ENCODE peak calls at places on chromosomes 3 and 15, in ten cellular contexts. J, I, U, A, G, Q, C, O, E and V are unnamed samples.

GRCh38 chr3:196990654-196991053 is 22.0 kb upstream of the PIGZ start:
- DNase-seq in J (no peak), I (no peak), U (no peak), A (no peak), G (no peak), Q (peak; percentile 17), C (no peak), O (no peak), E (peak; percentile 20), V (no peak)

GRCh38 chr15:38514601-38515000 is 50.0 kb downstream of the RASGRP1 start:
- DNase-seq in J (no peak), I (no peak), U (no peak), A (no peak), G (no peak), Q (peak; percentile 81), C (no peak), O (no peak), E (peak; percentile 34), V (no peak)

GRCh38 chr15:34753236-34753894 is 1.4 kb downstream of the GJD2 start:
- DNase-seq in J (peak; percentile 23), I (no peak), U (peak; percentile 36), A (peak; percentile 52), G (peak; percentile 68), Q (peak; percentile 92), C (no peak), O (peak; percentile 65), E (peak; percentile 76), V (no peak)

GRCh38 chr15:47846128-47846868 is 129.0 kb downstream of the SEMA6D start:
- DNase-seq in J (no peak), I (no peak), U (no peak), A (no peak), G (no peak), Q (no peak), C (no peak), O (no peak), E (no peak), V (no peak)

GRCh38 chr3:69161587-69162196 is 39.3 kb upstream of the LMOD3 start:
- DNase-seq in J (peak; percentile 79), I (no peak), U (no peak), A (peak; percentile 36), G (peak; percentile 60), Q (peak; percentile 68), C (no peak), O (peak; percentile 18), E (no peak), V (no peak)

GRCh38 chr15:88834211-88834812 is 31.1 kb downstream of the ACAN start:
- DNase-seq in J (peak; percentile 69), I (peak; percentile 48), U (peak; percentile 3), A (peak; percentile 48), G (peak; percentile 31), Q (peak; percentile 67), C (no peak), O (peak; percentile 49), E (peak; percentile 72), V (peak; percentile 52)

GRCh38 chr3:145952541-145952940 is 208.4 kb downstream of the PLOD2 start:
- DNase-seq in J (no peak), I (no peak), U (peak; percentile 99), A (no peak), G (peak; percentile 22), Q (no peak), C (peak; percentile 17), O (no peak), E (no peak), V (no peak)

GRCh38 chr3:115876860-115877646 is 253.7 kb downstream of the GAP43 start:
- DNase-seq in J (peak; percentile 14), I (no peak), U (no peak), A (no peak), G (no peak), Q (peak; percentile 36), C (no peak), O (no peak), E (no peak), V (no peak)

GRCh38 chr15:39573287-39573686 is 7.6 kb upstream of the THBS1 start:
- DNase-seq in J (no peak), I (no peak), U (no peak), A (no peak), G (no peak), Q (peak; percentile 5), C (no peak), O (no peak), E (no peak), V (no peak)

GRCh38 chr3:72665701-72666443 is 182.4 kb downstream of the SHQ1 start:
- DNase-seq in J (peak; percentile 38), I (no peak), U (no peak), A (peak; percentile 60), G (peak; percentile 55), Q (peak; percentile 62), C (no peak), O (peak; percentile 43), E (peak; percentile 37), V (no peak)

GRCh38 chr3:18847583-18848197 is 300.6 kb upstream of the KCNH8 start:
- DNase-seq in J (peak; percentile 43), I (no peak), U (no peak), A (no peak), G (peak; percentile 22), Q (no peak), C (no peak), O (no peak), E (no peak), V (no peak)

GRCh38 chr15:64009798-64010241 is 36.5 kb downstream of the DAPK2 start:
- DNase-seq in J (no peak), I (no peak), U (peak; percentile 66), A (no peak), G (no peak), Q (no peak), C (peak; percentile 41), O (no peak), E (no peak), V (no peak)

GRCh38 chr3:9080165-9080564 is 116.9 kb upstream of the RAD18 start:
- DNase-seq in J (no peak), I (no peak), U (no peak), A (no peak), G (peak; percentile 42), Q (no peak), C (peak; percentile 33), O (no peak), E (no peak), V (no peak)

GRCh38 chr3:38829404-38829803 is 13.4 kb upstream of the SCN10A start:
- DNase-seq in J (peak; percentile 17), I (peak; percentile 63), U (peak; percentile 73), A (peak; percentile 18), G (peak; percentile 63), Q (peak; percentile 30), C (no peak), O (no peak), E (no peak), V (peak; percentile 66)

GRCh38 chr3:120420855-120421570 is 29.8 kb downstream of the FSTL1 start:
- DNase-seq in J (no peak), I (no peak), U (peak; percentile 72), A (no peak), G (no peak), Q (peak; percentile 41), C (no peak), O (no peak), E (no peak), V (peak; percentile 76)

GRCh38 chr15:68353418-68354145 is 76.0 kb downstream of the FEM1B start:
- DNase-seq in J (no peak), I (no peak), U (peak; percentile 60), A (no peak), G (no peak), Q (no peak), C (no peak), O (no peak), E (no peak), V (no peak)

GRCh38 chr3:292038-292437 is 95.5 kb downstream of the CHL1 start:
- DNase-seq in J (no peak), I (no peak), U (no peak), A (no peak), G (no peak), Q (no peak), C (no peak), O (no peak), E (no peak), V (no peak)